ENCODE peak calls at places on chromosomes 11 and 22, in six cellular contexts. I, Z, R, H, J and U are unnamed samples.

GRCh38 chr11:32154275-32154674 is 63.4 kb downstream of the RCN1 start:
- DNase-seq in J (no peak), R (peak; percentile 73), H (peak; percentile 3), I (no peak), Z (no peak), U (no peak)

GRCh38 chr11:8531312-8531711 is 62.7 kb downstream of the STK33 start:
- DNase-seq in R (no peak), I (no peak), Z (no peak), H (no peak), J (no peak), U (no peak)

GRCh38 chr11:108853864-108854263 is 189.0 kb downstream of the DDX10 start:
- DNase-seq in I (no peak), Z (no peak), J (no peak), R (peak; percentile 52), H (no peak), U (no peak)

GRCh38 chr11:119293461-119293860 is 23.5 kb downstream of the MCAM start:
- DNase-seq in J (no peak), Z (no peak), I (no peak), R (no peak), H (no peak), U (no peak)

GRCh38 chr11:46050065-46050464 is 71.2 kb downstream of the PHF21A start:
- DNase-seq in I (no peak), J (no peak), Z (no peak), R (peak; percentile 15), H (no peak), U (peak; percentile 20)

GRCh38 chr11:126443120-126443519 is 87.6 kb downstream of the ST3GAL4 start:
- DNase-seq in H (no peak), Z (no peak), R (no peak), I (no peak), J (no peak), U (no peak)

GRCh38 chr11:9016916-9017642 is 13.3 kb upstream of the NRIP3 start:
- DNase-seq in Z (no peak), H (no peak), R (peak; percentile 75), J (peak; percentile 1), I (no peak), U (no peak)

GRCh38 chr11:112278803-112279202 is 18.1 kb upstream of the PLET1 start:
- DNase-seq in I (no peak), H (no peak), R (no peak), J (no peak), Z (no peak), U (no peak)

GRCh38 chr11:113664981-113665710 is 41.0 kb downstream of the TMPRSS5 start:
- DNase-seq in J (no peak), H (peak; percentile 23), Z (no peak), I (no peak), R (no peak), U (no peak)

GRCh38 chr22:37639070-37639760 is at the start of gene SH3BP1:
- DNase-seq in Z (no peak), H (peak; percentile 62), J (no peak), R (no peak), I (no peak), U (no peak)

GRCh38 chr11:65071907-65072630 is 11.8 kb downstream of the CDCA5 start:
- DNase-seq in J (no peak), H (no peak), Z (no peak), R (no peak), I (no peak), U (no peak)

GRCh38 chr11:116333193-116333592 is 439.6 kb downstream of the BUD13 start:
- DNase-seq in I (no peak), R (no peak), J (no peak), H (no peak), Z (no peak), U (no peak)

GRCh38 chr11:14894657-14895598 is 2.9 kb upstream of the CYP2R1 start:
- DNase-seq in Z (no peak), H (peak; percentile 80), I (no peak), R (peak; percentile 63), J (no peak), U (peak; percentile 78)

GRCh38 chr11:2314525-2315394 is 12.9 kb downstream of the TSPAN32 start:
- DNase-seq in R (no peak), J (peak; percentile 17), H (peak; percentile 80), I (no peak), Z (no peak), U (no peak)

GRCh38 chr22:42397332-42398246 is 34.6 kb downstream of the NFAM1 start:
- DNase-seq in H (no peak), J (peak; percentile 4), Z (no peak), R (no peak), I (no peak), U (no peak)

GRCh38 chr11:2761131-2762030 is 61.6 kb upstream of the KCNQ1OT1 start:
- DNase-seq in R (no peak), J (no peak), H (peak; percentile 12), I (no peak), Z (no peak), U (no peak)

GRCh38 chr22:43389227-43389836 is 22.5 kb upstream of the MPPED1 start:
- DNase-seq in R (no peak), I (no peak), H (no peak), J (no peak), Z (no peak), U (no peak)

GRCh38 chr11:41307371-41308080 is 151.9 kb downstream of the LRRC4C start:
- DNase-seq in I (no peak), H (no peak), Z (no peak), J (no peak), R (no peak), U (no peak)

GRCh38 chr11:109086931-109087330 is 335.1 kb upstream of the C11orf87 start:
- DNase-seq in I (no peak), H (no peak), J (no peak), R (no peak), Z (no peak), U (no peak)

GRCh38 chr11:20065040-20065805 is 95.1 kb downstream of the DBX1 start:
- DNase-seq in Z (no peak), R (no peak), J (no peak), I (no peak), H (no peak), U (no peak)

GRCh38 chr22:19376247-19376646 is 55.3 kb downstream of the HIRA start:
- DNase-seq in Z (no peak), I (no peak), R (no peak), H (no peak), J (no peak), U (no peak)

GRCh38 chr11:60087239-60087638 is 1.2 kb upstream of the MS4A2 start:
- DNase-seq in I (no peak), H (no peak), J (no peak), R (no peak), Z (no peak), U (no peak)

GRCh38 chr11:123566852-123567251 is 87.6 kb downstream of the SCN3B start:
- DNase-seq in Z (no peak), J (no peak), I (no peak), H (no peak), R (no peak), U (no peak)

GRCh38 chr11:3666023-3666530 is 5.1 kb downstream of the CHRNA10 start:
- DNase-seq in Z (no peak), I (no peak), R (no peak), H (no peak), J (no peak), U (no peak)

GRCh38 chr11:57868491-57868890 is 106.9 kb downstream of the CTNND1 start:
- DNase-seq in H (no peak), Z (no peak), R (no peak), J (no peak), I (no peak), U (no peak)

GRCh38 chr11:124882339-124883071 is 15.2 kb downstream of the ROBO4 start:
- DNase-seq in R (no peak), H (no peak), Z (no peak), J (no peak), I (no peak), U (no peak)

GRCh38 chr11:590997-591396 is 14.7 kb downstream of the PHRF1 start:
- DNase-seq in R (no peak), I (no peak), H (no peak), J (no peak), Z (no peak), U (no peak)

GRCh38 chr11:35231074-35231473 is 92.1 kb downstream of the CD44 start:
- DNase-seq in Z (no peak), H (no peak), I (no peak), J (no peak), R (no peak), U (no peak)